ENCODE peak calls at places on chromosomes 7 and 10, in six cellular contexts. U is CD8-positive, alpha-beta T cell; M is PC-3; Z is cardiac fibroblast; S is fibroblast of lung; A is psoas muscle. V is an unnamed sample.
A peak's percentile ranks its signal among the peaks of the same experiment; 100 is the strongest.

GRCh38 chr7:18590744-18591340 is 95.3 kb downstream of the HDAC9 start:
- DNase-seq in A (no peak), S (peak; percentile 52), U (no peak), Z (peak; percentile 77), M (peak; percentile 56), V (no peak)

GRCh38 chr10:86046845-86047460 is 319.6 kb downstream of the GRID1 start:
- DNase-seq in Z (no peak), A (no peak), M (no peak), U (no peak), S (no peak), V (no peak)

GRCh38 chr7:71457881-71458590 is 326.1 kb downstream of the GALNT17 start:
- DNase-seq in S (no peak), Z (no peak), U (no peak), A (no peak), M (no peak), V (no peak)

GRCh38 chr7:23396222-23396621 is 74.1 kb downstream of the IGF2BP3 start:
- DNase-seq in M (no peak), Z (peak; percentile 90), U (no peak), S (peak; percentile 88), A (no peak), V (no peak)

GRCh38 chr7:12234334-12234733 is 23.2 kb downstream of the TMEM106B start:
- DNase-seq in S (no peak), U (no peak), Z (no peak), A (no peak), M (no peak), V (no peak)

GRCh38 chr7:141220263-141220662 is 146.4 kb downstream of the TMEM178B start:
- DNase-seq in S (peak; percentile 3), Z (peak; percentile 5), M (no peak), A (no peak), U (no peak), V (no peak)

GRCh38 chr7:88758355-88759215 is 915 bp upstream of the ZNF804B start:
- DNase-seq in S (peak; percentile 6), M (peak; percentile 6), U (no peak), Z (no peak), A (no peak), V (peak; percentile 33)

GRCh38 chr10:104297697-104298660 is 29.0 kb downstream of the GSTO2 start:
- DNase-seq in A (no peak), S (peak; percentile 92), M (no peak), Z (peak; percentile 74), U (no peak), V (peak; percentile 37)

GRCh38 chr7:5687936-5688673 is 93.4 kb downstream of the RNF216 start:
- DNase-seq in A (no peak), M (no peak), U (no peak), S (no peak), Z (no peak), V (no peak)

GRCh38 chr7:22123139-22123538 is 177.4 kb upstream of the CDCA7L start:
- DNase-seq in S (no peak), M (no peak), U (no peak), Z (no peak), A (no peak), V (no peak)

GRCh38 chr10:89534826-89535166 is 598 bp downstream of the SLC16A12 start:
- DNase-seq in M (no peak), Z (no peak), A (no peak), S (no peak), U (no peak), V (no peak)

GRCh38 chr10:71262027-71262426 is 49.7 kb downstream of the UNC5B start:
- DNase-seq in S (no peak), A (no peak), U (no peak), M (no peak), Z (no peak), V (no peak)

GRCh38 chr10:90912854-90913479 is 7.9 kb downstream of the ANKRD1 start:
- DNase-seq in Z (no peak), M (no peak), A (no peak), S (no peak), U (no peak), V (no peak)

GRCh38 chr10:101817542-101818118 is 614 bp downstream of the OGA start:
- DNase-seq in A (peak; percentile 96), Z (peak; percentile 97), U (no peak), M (peak; percentile 89), S (peak; percentile 97), V (no peak)

GRCh38 chr7:32928785-32929184 is 28.5 kb upstream of the FKBP9 start:
- DNase-seq in A (no peak), S (no peak), Z (no peak), M (no peak), U (no peak), V (no peak)

GRCh38 chr10:111131168-111131799 is 54.5 kb downstream of the ADRA2A start:
- DNase-seq in A (no peak), M (no peak), S (no peak), Z (no peak), U (no peak), V (no peak)

GRCh38 chr10:677038-677437 is 12.4 kb downstream of the DIP2C start:
- DNase-seq in S (peak; percentile 33), U (no peak), M (no peak), A (no peak), Z (peak; percentile 11), V (no peak)

GRCh38 chr10:102644646-102645387 is 538 bp downstream of the TRIM8 start:
- DNase-seq in U (peak; percentile 69), Z (peak; percentile 70), A (peak; percentile 95), M (peak; percentile 77), S (peak; percentile 73), V (peak; percentile 55)

GRCh38 chr10:112949128-112949823 is 771 bp upstream of the TCF7L2 start:
- DNase-seq in Z (peak; percentile 49), S (peak; percentile 16), A (no peak), U (no peak), M (no peak), V (no peak)

GRCh38 chr10:113617086-113617485 is 46.8 kb downstream of the NRAP start:
- DNase-seq in M (no peak), A (no peak), U (no peak), S (no peak), Z (no peak), V (no peak)

GRCh38 chr7:84022009-84022408 is 172.6 kb downstream of the SEMA3A start:
- DNase-seq in U (no peak), M (no peak), Z (no peak), S (no peak), A (no peak), V (no peak)

GRCh38 chr7:137772221-137772620 is 74.6 kb downstream of the DGKI start:
- DNase-seq in U (no peak), M (no peak), S (peak; percentile 61), Z (peak; percentile 86), A (no peak), V (no peak)

GRCh38 chr7:137772748-137773147 is 74.0 kb downstream of the DGKI start:
- DNase-seq in S (peak; percentile 94), Z (peak; percentile 95), M (peak; percentile 32), U (no peak), A (no peak), V (no peak)

GRCh38 chr7:137771273-137771672 is 75.5 kb downstream of the DGKI start:
- DNase-seq in U (no peak), Z (no peak), S (no peak), A (no peak), M (no peak), V (no peak)

GRCh38 chr7:137771679-137772078 is 75.1 kb downstream of the DGKI start:
- DNase-seq in U (no peak), A (no peak), Z (peak; percentile 94), S (peak; percentile 98), M (no peak), V (no peak)

GRCh38 chr7:137768371-137768770 is 78.4 kb downstream of the DGKI start:
- DNase-seq in A (no peak), S (peak; percentile 37), U (no peak), Z (peak; percentile 25), M (no peak), V (no peak)
- TF ChIP-seq CTCF in A (no peak), S (no peak), U (no peak), Z (no peak), M (no peak), V (no peak)

GRCh38 chr10:4119107-4119506 is 334.1 kb upstream of the KLF6 start:
- DNase-seq in U (no peak), M (no peak), Z (no peak), S (no peak), A (no peak), V (no peak)

GRCh38 chr10:4121531-4122380 is 336.7 kb upstream of the KLF6 start:
- DNase-seq in Z (no peak), U (no peak), M (peak; percentile 16), A (no peak), S (no peak), V (no peak)

GRCh38 chr10:4120454-4120853 is 335.4 kb upstream of the KLF6 start:
- DNase-seq in S (no peak), Z (no peak), M (no peak), A (no peak), U (no peak), V (no peak)

DNA sequence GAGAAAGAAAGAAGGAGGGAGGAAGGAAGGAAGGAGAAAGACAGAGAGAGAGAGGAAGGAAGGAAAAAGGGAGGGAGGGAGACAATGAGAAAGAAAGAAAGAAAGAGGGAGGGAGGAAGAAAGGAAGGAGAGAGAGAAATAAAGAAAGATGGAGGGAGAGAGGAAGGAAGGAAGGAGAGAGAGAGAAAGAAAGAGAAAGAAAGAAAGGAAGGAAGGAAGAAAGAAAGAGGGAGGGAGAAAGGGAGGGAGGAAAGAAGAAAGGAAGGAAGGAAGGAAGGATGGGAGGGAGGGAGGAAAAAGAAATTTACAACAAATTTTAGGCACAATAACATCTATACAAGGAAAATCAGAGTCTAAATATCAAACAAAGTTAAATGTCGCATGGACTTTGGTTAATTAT is 332.6 kb upstream of the KLF6 start:
- DNase-seq in Z (no peak), M (no peak), S (no peak), U (no peak), A (no peak), V (no peak)
- TF ChIP-seq CTCF in Z (no peak), M (no peak), S (no peak), U (no peak), A (no peak), V (no peak)

GRCh38 chr7:78326189-78326588 is 527.6 kb downstream of the PHTF2 start:
- DNase-seq in M (peak; percentile 6), S (peak; percentile 76), U (no peak), A (no peak), Z (peak; percentile 36), V (no peak)
- TF ChIP-seq CTCF in M (no peak), S (no peak), U (no peak), A (no peak), Z (no peak), V (no peak)

GRCh38 chr7:37916017-37916672 is 472 bp downstream of the SFRP4 start:
- DNase-seq in Z (peak; percentile 19), S (peak; percentile 32), U (no peak), M (no peak), A (peak; percentile 53), V (no peak)

GRCh38 chr7:37920305-37920618 is 178 bp upstream of the EPDR1 start:
- DNase-seq in Z (no peak), S (no peak), A (no peak), U (no peak), M (no peak), V (no peak)

GRCh38 chr7:37915438-37915837 is 1.2 kb downstream of the SFRP4 start:
- DNase-seq in A (no peak), M (no peak), Z (no peak), U (no peak), S (peak; percentile 25), V (no peak)

GRCh38 chr7:37918526-37918925 is 1.9 kb upstream of the SFRP4 start:
- DNase-seq in M (no peak), U (no peak), Z (no peak), S (no peak), A (no peak), V (no peak)

GRCh38 chr7:37916673-37917660 is at the start of gene SFRP4:
- DNase-seq in A (peak; percentile 84), M (peak; percentile 78), S (peak; percentile 70), U (no peak), Z (peak; percentile 74), V (peak; percentile 36)
- TF ChIP-seq CTCF in A (peak; percentile 77), M (peak; percentile 76), S (peak; percentile 67), U (peak; percentile 27), Z (peak; percentile 74), V (peak; percentile 74)